ENCODE peak calls at places on chromosomes 13 and 19, in eight cellular contexts. M is AG10803, K is HFF-Myc, P is OCI-LY7, A is RWPE2, F is ovary, T is AG04450, E is suprapubic skin. X is an unnamed sample.

GRCh38 chr13:98534821-98535220 is 42.1 kb downstream of the STK24 start:
- DNase-seq in M (no peak), P (no peak), F (no peak), K (no peak), E (no peak), A (no peak), T (no peak), X (no peak)

GRCh38 chr19:10871711-10872550 is 578 bp downstream of the CARM1 start:
- DNase-seq in F (peak), P (peak), K (no peak), E (peak), A (no peak), T (no peak), M (no peak), X (no peak)

GRCh38 chr13:112708560-112709240 is 18.9 kb downstream of the ATP11A start:
- DNase-seq in M (no peak), T (no peak), E (peak), K (no peak), A (peak), F (peak), P (no peak), X (no peak)

GRCh38 chr13:20383058-20383457 is 142.6 kb downstream of the CRYL1 start:
- DNase-seq in P (no peak), T (no peak), E (no peak), A (no peak), K (no peak), F (no peak), M (no peak), X (no peak)

GRCh38 chr13:57666554-57666953 is 35.0 kb downstream of the PCDH17 start:
- DNase-seq in P (no peak), F (no peak), A (no peak), T (no peak), K (no peak), M (no peak), E (no peak), X (no peak)

GRCh38 chr19:17393914-17394313 is at the start of gene CCDC194:
- DNase-seq in P (no peak), M (no peak), K (no peak), A (no peak), F (peak), T (no peak), E (no peak), X (no peak)

GRCh38 chr19:53991224-53992113 is at the start of gene CACNG6:
- DNase-seq in T (no peak), F (no peak), P (peak), K (no peak), M (no peak), A (no peak), E (no peak), X (no peak)

GRCh38 chr13:43411741-43412140 is 375.0 kb downstream of the ENOX1 start:
- DNase-seq in F (peak), M (no peak), K (no peak), A (no peak), T (no peak), E (no peak), P (no peak), X (no peak)

GRCh38 chr19:8640402-8641004 is 10.1 kb downstream of the NFILZ start:
- DNase-seq in P (no peak), M (peak), K (no peak), E (peak), T (no peak), F (no peak), A (no peak), X (no peak)

GRCh38 chr13:30422056-30422914 is at the start of gene UBE2L5:
- DNase-seq in F (peak), P (peak), T (peak), M (peak), A (peak), K (no peak), E (peak), X (peak)

GRCh38 chr19:47310819-47311218 is 1.2 kb downstream of the C5AR1 start:
- DNase-seq in E (no peak), A (peak), M (peak), K (no peak), P (no peak), F (no peak), T (no peak), X (no peak)

GRCh38 chr13:93505104-93505952 is 278.7 kb downstream of the GPC6 start:
- DNase-seq in K (no peak), A (no peak), T (no peak), F (no peak), M (peak), P (no peak), E (no peak), X (no peak)

GRCh38 chr13:35500071-35500595 is 23.6 kb upstream of the MAB21L1 start:
- DNase-seq in F (no peak), E (no peak), K (no peak), A (no peak), P (no peak), T (no peak), M (no peak), X (no peak)

GRCh38 chr19:57321746-57322145 is 1.5 kb downstream of the ZNF543 start:
- DNase-seq in F (no peak), M (no peak), A (no peak), T (no peak), K (no peak), E (no peak), P (no peak), X (no peak)

GRCh38 chr19:56106397-56106849 is 14.7 kb downstream of the ZNF787 start:
- DNase-seq in K (no peak), T (no peak), M (no peak), E (peak), P (no peak), F (no peak), A (no peak), X (no peak)

GRCh38 chr19:57788114-57788692 is 18.7 kb downstream of the ZNF586 start:
- DNase-seq in K (no peak), A (no peak), M (no peak), F (no peak), T (no peak), E (no peak), P (no peak), X (no peak)

GRCh38 chr13:106263801-106264200 is 271.7 kb downstream of the EFNB2 start:
- DNase-seq in F (no peak), P (no peak), T (no peak), A (no peak), K (no peak), E (no peak), M (peak), X (peak)

GRCh38 chr13:65965496-65965895 is 1264.6 kb downstream of the PCDH9 start:
- DNase-seq in A (no peak), P (no peak), M (peak), T (no peak), K (no peak), E (no peak), F (no peak), X (no peak)

GRCh38 chr13:110914293-110915056 is 394 bp downstream of the ANKRD10 start:
- DNase-seq in A (no peak), K (no peak), M (peak), P (peak), E (peak), T (no peak), F (peak), X (no peak)

GRCh38 chr13:44783987-44784734 is 205.1 kb downstream of the NUFIP1 start:
- DNase-seq in E (no peak), P (no peak), K (no peak), T (no peak), F (no peak), A (no peak), M (no peak), X (no peak)

GRCh38 chr19:11984986-11985385 is 20.1 kb downstream of the ZNF763 start:
- DNase-seq in K (no peak), M (no peak), E (no peak), F (no peak), A (no peak), T (no peak), P (peak), X (no peak)

GRCh38 chr19:2922987-2923386 is 21.8 kb downstream of the ZNF77 start:
- DNase-seq in T (no peak), K (no peak), E (no peak), A (no peak), P (no peak), F (no peak), M (no peak), X (no peak)

GRCh38 chr13:35833571-35834305 is 297.4 kb downstream of the DCLK1 start:
- DNase-seq in F (no peak), P (no peak), A (no peak), K (no peak), M (no peak), T (no peak), E (no peak), X (no peak)

GRCh38 chr19:33767898-33768413 is 28.7 kb upstream of the KCTD15 start:
- DNase-seq in M (no peak), A (no peak), E (no peak), F (no peak), T (no peak), P (peak), K (no peak), X (no peak)

GRCh38 chr13:64371045-64371444 is 2859.1 kb downstream of the PCDH9 start:
- DNase-seq in P (no peak), M (no peak), E (no peak), F (no peak), K (peak), A (no peak), T (no peak), X (no peak)

GRCh38 chr13:44768775-44769578 is 192.8 kb upstream of the TSC22D1 start:
- DNase-seq in F (no peak), E (no peak), A (no peak), K (no peak), P (no peak), M (peak), T (no peak), X (no peak)

GRCh38 chr19:1324792-1325567 is 39.3 kb downstream of the EFNA2 start:
- DNase-seq in P (no peak), A (no peak), T (peak), M (peak), F (peak), E (peak), K (peak), X (peak)

GRCh38 chr13:35139591-35139990 is 197.5 kb downstream of the NBEA start:
- DNase-seq in P (no peak), A (no peak), T (no peak), M (no peak), F (no peak), E (no peak), K (peak), X (no peak)

GRCh38 chr13:20395061-20395916 is 130.4 kb downstream of the CRYL1 start:
- DNase-seq in K (no peak), E (no peak), F (no peak), P (no peak), T (no peak), A (no peak), M (no peak), X (no peak)

GRCh38 chr13:36875431-36875830 is 44.6 kb downstream of the SMAD9 start:
- DNase-seq in E (no peak), M (no peak), T (no peak), F (no peak), A (no peak), P (no peak), K (no peak), X (no peak)

DNA sequence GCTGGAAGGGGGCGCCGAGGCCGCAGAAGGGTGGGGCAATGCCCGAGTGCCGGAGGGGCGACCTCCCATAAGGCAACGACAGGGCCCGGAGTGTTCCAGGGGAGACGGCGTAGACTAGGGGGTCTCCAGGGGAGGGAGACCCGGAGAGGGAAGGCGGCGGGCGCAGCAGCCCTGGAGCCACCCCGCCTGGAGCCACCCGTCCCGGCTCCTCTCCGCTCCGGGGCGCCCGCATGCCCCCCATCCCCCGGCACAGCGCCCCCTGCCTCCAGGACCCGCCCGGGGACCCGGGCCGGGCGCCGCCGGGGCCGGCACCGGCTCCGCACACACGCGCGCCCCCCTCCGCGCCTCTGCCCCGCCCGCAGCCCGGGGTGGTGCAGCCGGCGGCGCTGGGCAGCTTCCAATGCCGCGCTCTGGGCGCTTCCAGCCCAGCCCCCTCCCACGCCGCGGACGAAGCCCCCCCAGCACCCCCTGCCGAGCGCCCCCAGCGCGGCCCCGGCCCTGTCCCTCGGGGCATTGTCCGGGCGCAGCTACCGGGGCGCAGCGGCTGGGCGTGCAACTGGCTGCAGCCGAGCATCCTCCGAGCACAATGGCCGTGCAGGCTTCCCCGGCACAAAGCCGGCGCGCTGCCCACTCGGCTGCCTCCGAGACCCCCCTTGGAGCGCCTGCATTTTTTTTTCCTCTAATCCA is 519 bp downstream of the PTPRS start:
- DNase-seq in E (no peak), F (peak), M (no peak), A (no peak), T (no peak), K (no peak), P (peak), X (no peak)
- TF ChIP-seq CTCF in E (no peak), F (no peak), M (no peak), A (peak), T (no peak), K (no peak), P (peak), X (no peak)

GRCh38 chr13:99969368-99969933 is 2.1 kb downstream of the ZIC5 start:
- DNase-seq in A (peak), F (no peak), K (no peak), M (no peak), T (no peak), P (no peak), E (no peak), X (no peak)
- H3K4me3 ChIP-seq in A (no peak), F (no peak), K (no peak), M (no peak), T (no peak), P (no peak), E (peak), X (peak)

GRCh38 chr19:40210919-40211318 is 7.3 kb downstream of the TTC9B start:
- DNase-seq in K (no peak), F (no peak), A (no peak), E (no peak), P (no peak), M (no peak), T (no peak), X (no peak)
- TF ChIP-seq CTCF in K (no peak), F (no peak), A (no peak), E (no peak), P (no peak), M (no peak), T (no peak), X (no peak)

DNA sequence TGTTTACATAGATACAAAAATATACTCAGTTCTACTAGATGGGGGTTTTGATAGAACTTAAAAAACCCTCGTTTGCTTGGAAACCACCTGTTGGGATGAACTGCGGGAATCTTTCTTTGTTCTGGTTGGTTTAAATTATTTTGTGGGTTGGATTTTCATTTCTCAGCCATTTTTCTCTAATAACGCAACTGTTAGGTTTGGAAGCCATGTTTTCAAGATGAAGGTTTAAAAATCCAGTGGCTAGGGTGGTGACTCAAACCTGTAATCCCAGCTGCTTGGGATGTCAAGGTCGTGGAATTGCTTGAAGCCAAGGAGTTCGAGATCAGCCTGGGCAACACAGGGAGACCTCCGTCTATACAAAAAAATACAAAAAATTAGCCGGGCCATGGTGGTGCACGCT is 1.6 kb downstream of the URI1 start:
- DNase-seq in A (no peak), P (no peak), E (no peak), T (no peak), F (no peak), K (no peak), M (no peak), X (no peak)
- H3K4me3 ChIP-seq in A (peak), P (peak), E (peak), T (peak), F (no peak), K (peak), M (peak), X (peak)

DNA sequence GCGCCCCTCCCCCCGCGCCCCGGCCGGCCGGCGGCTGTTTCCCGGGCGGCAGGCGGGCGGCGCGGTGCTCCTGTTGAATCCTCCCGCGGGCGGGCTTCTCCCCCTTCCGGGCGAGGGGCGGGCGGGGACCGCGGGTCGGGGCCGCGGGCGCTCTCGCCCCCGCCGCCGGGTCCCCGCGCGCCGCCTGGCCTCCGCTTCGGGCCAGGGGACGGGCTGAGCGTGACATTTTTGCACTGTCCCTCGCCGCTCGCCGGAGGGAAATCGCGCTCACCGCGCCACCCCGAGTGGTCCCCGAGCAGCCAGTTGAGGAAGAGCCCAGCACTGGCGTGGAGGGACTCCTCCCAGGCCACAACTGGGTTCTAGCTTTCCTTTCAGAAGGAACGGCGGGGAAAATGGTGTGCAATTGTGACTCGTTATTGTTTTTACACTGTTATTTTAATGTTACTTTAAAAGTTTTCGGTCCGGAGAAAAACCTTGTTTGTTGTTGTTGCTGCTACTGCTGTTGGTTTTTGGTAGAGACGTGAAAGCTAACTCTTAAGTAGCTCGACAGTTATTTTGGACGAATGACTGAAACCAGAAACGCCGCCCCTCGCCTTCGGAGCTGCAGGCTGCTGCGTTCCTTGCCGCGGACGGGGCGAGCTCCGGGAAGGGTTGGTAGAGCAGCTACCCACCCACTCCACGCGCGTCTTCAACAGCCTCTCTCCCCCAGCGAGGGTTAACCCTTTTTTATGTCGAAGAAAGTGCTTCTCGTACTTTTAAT is 942 bp downstream of the PDS5B start:
- DNase-seq in F (peak), K (no peak), T (no peak), A (no peak), E (peak), M (peak), P (peak), X (peak)
- TF ChIP-seq CTCF in F (no peak), K (no peak), T (no peak), A (no peak), E (no peak), M (no peak), P (no peak), X (no peak)

GRCh38 chr13:48412100-48412556 is 785 bp downstream of the LPAR6 start:
- DNase-seq in K (no peak), M (no peak), A (no peak), T (no peak), E (no peak), P (no peak), F (no peak), X (no peak)

GRCh38 chr13:48414501-48414900 is 1.6 kb upstream of the LPAR6 start:
- DNase-seq in T (no peak), A (no peak), K (no peak), F (no peak), M (no peak), E (no peak), P (no peak), X (no peak)

GRCh38 chr13:48411281-48412099 is 1.4 kb downstream of the LPAR6 start:
- DNase-seq in F (no peak), T (no peak), M (no peak), E (no peak), A (no peak), K (no peak), P (no peak), X (no peak)

GRCh38 chr13:48412881-48413351 is at the start of gene LPAR6:
- DNase-seq in K (peak), A (no peak), P (no peak), M (peak), E (no peak), F (peak), T (no peak), X (peak)

DNA sequence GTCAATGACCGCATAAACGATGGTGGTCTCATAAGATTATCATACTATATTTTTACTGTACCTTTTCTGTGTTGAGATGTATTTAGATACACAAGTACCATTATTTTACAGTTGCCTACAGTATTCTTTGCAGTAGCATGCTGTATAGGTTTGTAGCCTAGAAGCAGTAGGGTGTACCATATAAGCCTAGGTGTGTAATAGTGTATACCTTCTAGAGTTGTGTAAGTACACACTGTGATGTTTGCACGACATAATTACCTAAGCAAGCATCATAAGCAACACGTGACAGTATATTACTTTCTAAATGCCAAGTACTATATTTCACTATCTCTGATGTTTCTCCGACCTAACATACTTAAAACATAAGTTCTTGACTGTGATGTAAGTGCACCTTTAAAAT is 2.7 kb downstream of the LPAR6 start:
- DNase-seq in F (no peak), T (no peak), P (no peak), E (no peak), M (no peak), A (no peak), K (no peak), X (no peak)
- H3K4me3 ChIP-seq in F (peak), T (peak), P (no peak), E (peak), M (peak), A (peak), K (peak), X (peak)

DNA sequence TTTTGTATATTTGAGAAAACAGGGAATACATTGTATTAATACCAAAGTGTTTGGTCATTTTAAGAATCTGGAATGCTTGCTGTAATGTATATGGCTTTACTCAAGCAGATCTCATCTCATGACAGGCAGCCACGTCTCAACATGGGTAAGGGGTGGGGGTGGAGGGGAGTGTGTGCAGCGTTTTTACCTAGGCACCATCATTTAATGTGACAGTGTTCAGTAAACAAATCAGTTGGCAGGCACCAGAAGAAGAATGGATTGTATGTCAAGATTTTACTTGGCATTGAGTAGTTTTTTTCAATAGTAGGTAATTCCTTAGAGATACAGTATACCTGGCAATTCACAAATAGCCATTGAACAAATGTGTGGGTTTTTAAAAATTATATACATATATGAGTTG is 17.2 kb downstream of the KLF5 start:
- DNase-seq in M (no peak), T (no peak), F (no peak), P (no peak), E (no peak), A (no peak), K (no peak), X (no peak)
- TF ChIP-seq CTCF in M (no peak), T (no peak), F (no peak), P (no peak), E (no peak), A (no peak), K (no peak), X (no peak)